ENCODE peak calls at places on chromosomes 12 and 14, in seven cellular contexts. One of them, this sample, is unnamed. For H3K27me3, the result is how much of the 10 kb centered on the place peaks cover.

GRCh38 chr14:24360281-24360680 is 7.7 kb upstream of the NFATC4 start:
- DNase-seq in trophoblast cell: peak
- DNase-seq in left lung: no peak
- DNase-seq in heart left ventricle: no peak
- DNase-seq in uterus: no peak
- DNase-seq in body of pancreas: no peak
- DNase-seq in pancreas: no peak
- DNase-seq in this sample: no peak

GRCh38 chr12:113862570-113863454 is 103.3 kb downstream of the RBM19 start:
- DNase-seq in trophoblast cell: no peak
- DNase-seq in left lung: no peak
- DNase-seq in heart left ventricle: peak
- DNase-seq in uterus: no peak
- DNase-seq in body of pancreas: no peak
- DNase-seq in pancreas: no peak
- DNase-seq in this sample: no peak

GRCh38 chr12:67068204-67068731 is 200.9 kb upstream of the CAND1 start:
- DNase-seq in trophoblast cell: peak
- DNase-seq in left lung: no peak
- DNase-seq in heart left ventricle: no peak
- DNase-seq in uterus: peak
- DNase-seq in body of pancreas: no peak
- DNase-seq in pancreas: no peak
- DNase-seq in this sample: no peak

GRCh38 chr12:111328138-111328537 is 40.8 kb downstream of the PHETA1 start:
- DNase-seq in trophoblast cell: no peak
- DNase-seq in left lung: no peak
- DNase-seq in heart left ventricle: no peak
- DNase-seq in uterus: no peak
- DNase-seq in body of pancreas: no peak
- DNase-seq in pancreas: no peak
- DNase-seq in this sample: no peak

GRCh38 chr12:47236109-47236714 is 156.5 kb upstream of the AMIGO2 start:
- DNase-seq in trophoblast cell: peak
- DNase-seq in left lung: no peak
- DNase-seq in heart left ventricle: no peak
- DNase-seq in uterus: peak
- DNase-seq in body of pancreas: no peak
- DNase-seq in pancreas: no peak
- DNase-seq in this sample: no peak

GRCh38 chr14:58243790-58244555 is 670 bp upstream of the PSMA3 start:
- DNase-seq in trophoblast cell: peak
- DNase-seq in left lung: no peak
- DNase-seq in heart left ventricle: no peak
- DNase-seq in uterus: no peak
- DNase-seq in body of pancreas: no peak
- DNase-seq in pancreas: no peak
- DNase-seq in this sample: no peak

GRCh38 chr12:110502449-110502738 is 263 bp downstream of the RAD9B start:
- DNase-seq in trophoblast cell: no peak
- DNase-seq in left lung: no peak
- DNase-seq in heart left ventricle: no peak
- DNase-seq in uterus: no peak
- DNase-seq in body of pancreas: no peak
- DNase-seq in pancreas: no peak
- DNase-seq in this sample: no peak

GRCh38 chr14:37864128-37864527 is 268.7 kb downstream of the TTC6 start:
- DNase-seq in trophoblast cell: no peak
- DNase-seq in left lung: no peak
- DNase-seq in heart left ventricle: no peak
- DNase-seq in uterus: no peak
- DNase-seq in body of pancreas: no peak
- DNase-seq in pancreas: no peak
- DNase-seq in this sample: no peak

GRCh38 chr12:116046039-116046438 is 231.5 kb downstream of the MED13L start:
- DNase-seq in trophoblast cell: no peak
- DNase-seq in left lung: no peak
- DNase-seq in heart left ventricle: no peak
- DNase-seq in uterus: no peak
- DNase-seq in body of pancreas: no peak
- DNase-seq in pancreas: no peak
- DNase-seq in this sample: no peak

GRCh38 chr12:31618228-31619025 is 27.5 kb upstream of the DENND5B start:
- DNase-seq in trophoblast cell: peak
- DNase-seq in left lung: no peak
- DNase-seq in heart left ventricle: no peak
- DNase-seq in uterus: no peak
- DNase-seq in body of pancreas: no peak
- DNase-seq in pancreas: no peak
- DNase-seq in this sample: no peak

GRCh38 chr14:43949410-43949809 is 557.7 kb downstream of the FSCB start:
- DNase-seq in trophoblast cell: no peak
- DNase-seq in left lung: no peak
- DNase-seq in heart left ventricle: no peak
- DNase-seq in uterus: no peak
- DNase-seq in body of pancreas: no peak
- DNase-seq in pancreas: no peak
- DNase-seq in this sample: no peak

GRCh38 chr12:91986084-91986483 is 159.6 kb downstream of the BTG1 start:
- DNase-seq in trophoblast cell: peak
- DNase-seq in left lung: no peak
- DNase-seq in heart left ventricle: no peak
- DNase-seq in uterus: no peak
- DNase-seq in body of pancreas: no peak
- DNase-seq in pancreas: no peak
- DNase-seq in this sample: no peak

GRCh38 chr14:72708708-72709475 is 185.0 kb downstream of the DPF3 start:
- DNase-seq in trophoblast cell: peak
- DNase-seq in left lung: no peak
- DNase-seq in heart left ventricle: no peak
- DNase-seq in uterus: no peak
- DNase-seq in body of pancreas: peak
- DNase-seq in pancreas: no peak
- DNase-seq in this sample: no peak

GRCh38 chr12:104951759-104952509 is 6.2 kb downstream of the SLC41A2 start:
- DNase-seq in trophoblast cell: no peak
- DNase-seq in left lung: no peak
- DNase-seq in heart left ventricle: no peak
- DNase-seq in uterus: no peak
- DNase-seq in body of pancreas: no peak
- DNase-seq in pancreas: no peak
- DNase-seq in this sample: no peak

GRCh38 chr12:104462931-104463339 is 6.2 kb downstream of the CHST11 start:
- DNase-seq in trophoblast cell: peak
- DNase-seq in left lung: no peak
- DNase-seq in heart left ventricle: no peak
- DNase-seq in uterus: no peak
- DNase-seq in body of pancreas: no peak
- DNase-seq in pancreas: no peak
- DNase-seq in this sample: no peak

GRCh38 chr12:29858270-29858786 is 74.6 kb upstream of the TMTC1 start:
- DNase-seq in trophoblast cell: no peak
- DNase-seq in left lung: no peak
- DNase-seq in heart left ventricle: no peak
- DNase-seq in uterus: no peak
- DNase-seq in body of pancreas: no peak
- DNase-seq in pancreas: no peak
- DNase-seq in this sample: no peak

DNA sequence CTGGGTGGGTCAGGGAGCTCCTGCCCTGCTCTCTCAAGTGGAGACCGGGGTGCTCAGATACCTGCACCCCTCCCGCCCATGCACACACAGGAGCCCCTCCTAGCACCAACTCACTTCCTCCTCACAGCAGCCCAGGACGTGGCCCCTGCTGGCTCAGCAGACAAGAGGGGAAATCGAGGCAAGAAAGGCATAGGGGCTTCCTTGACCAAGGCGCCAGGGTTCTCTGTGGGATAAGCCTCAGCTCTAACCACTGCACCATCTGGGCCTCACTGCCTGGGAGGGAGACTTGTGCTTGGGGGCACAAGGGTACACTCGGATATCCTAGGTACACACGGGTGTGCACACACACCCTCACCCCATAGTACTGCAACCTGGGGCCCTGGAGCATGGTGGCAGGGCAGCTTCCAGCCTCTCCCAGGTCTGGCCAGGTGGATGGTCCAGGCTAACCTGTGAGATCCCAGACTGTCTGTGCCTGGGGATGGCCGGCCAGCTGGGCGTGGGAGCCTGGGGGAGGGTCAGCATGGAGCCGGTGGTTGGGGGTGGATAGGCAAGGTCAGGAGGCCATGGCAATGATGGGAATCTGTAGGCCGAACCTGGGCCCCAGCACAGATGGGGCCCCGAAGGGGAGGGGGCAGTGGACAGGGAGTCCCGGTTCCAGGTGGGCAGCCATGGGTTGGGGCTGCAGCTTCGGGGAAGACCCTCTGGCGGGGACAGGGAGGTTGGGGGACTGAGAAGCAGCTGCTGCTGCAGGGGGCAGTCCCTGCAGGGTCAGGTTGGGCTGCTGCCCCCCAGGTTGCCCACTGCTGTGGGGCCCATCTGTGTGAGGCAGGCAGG is 312.4 kb downstream of the TMEM121 start:
- DNase-seq in trophoblast cell: no peak
- DNase-seq in left lung: no peak
- DNase-seq in heart left ventricle: no peak
- DNase-seq in uterus: no peak
- DNase-seq in body of pancreas: no peak
- DNase-seq in pancreas: no peak
- DNase-seq in this sample: peak
- H3K27me3 ChIP-seq in trophoblast cell: under half
- H3K27me3 ChIP-seq in left lung: under half
- H3K27me3 ChIP-seq in heart left ventricle: under half
- H3K27me3 ChIP-seq in uterus: under half
- H3K27me3 ChIP-seq in body of pancreas: under half
- H3K27me3 ChIP-seq in pancreas: under half
- H3K27me3 ChIP-seq in this sample: under half

GRCh38 chr14:77009014-77009413 is 19.5 kb downstream of the IRF2BPL start:
- DNase-seq in trophoblast cell: peak
- DNase-seq in left lung: no peak
- DNase-seq in heart left ventricle: no peak
- DNase-seq in uterus: no peak
- DNase-seq in body of pancreas: no peak
- DNase-seq in pancreas: no peak
- DNase-seq in this sample: no peak
- H3K27ac ChIP-seq in trophoblast cell: no peak
- H3K27ac ChIP-seq in left lung: peak
- H3K27ac ChIP-seq in heart left ventricle: no peak
- H3K27ac ChIP-seq in uterus: no peak
- H3K27ac ChIP-seq in body of pancreas: peak
- H3K27ac ChIP-seq in pancreas: peak
- H3K27ac ChIP-seq in this sample: peak

DNA sequence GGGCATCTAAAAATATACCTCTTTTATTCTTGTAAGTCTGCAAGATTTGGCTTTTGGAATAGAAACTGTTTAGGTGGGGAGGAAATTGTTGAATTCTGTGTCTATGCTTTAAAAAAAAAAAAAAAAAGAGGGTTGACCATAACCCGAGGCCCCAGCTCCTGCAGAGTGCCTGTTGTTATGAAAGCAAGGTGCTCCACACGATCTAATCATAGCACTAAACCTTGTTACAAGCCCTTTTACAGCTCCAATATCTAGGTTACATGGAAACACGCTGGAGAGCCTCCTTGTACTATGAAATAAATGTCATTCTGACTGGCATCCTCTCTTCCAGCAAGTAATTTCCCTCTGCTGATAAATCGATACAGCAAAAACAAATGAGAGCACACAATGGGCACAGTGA is 303.1 kb upstream of the SOX5 start:
- DNase-seq in trophoblast cell: no peak
- DNase-seq in left lung: no peak
- DNase-seq in heart left ventricle: no peak
- DNase-seq in uterus: no peak
- DNase-seq in body of pancreas: no peak
- DNase-seq in pancreas: no peak
- DNase-seq in this sample: no peak
- H3K4me3 ChIP-seq in trophoblast cell: no peak
- H3K4me3 ChIP-seq in left lung: no peak
- H3K4me3 ChIP-seq in heart left ventricle: no peak
- H3K4me3 ChIP-seq in uterus: no peak
- H3K4me3 ChIP-seq in body of pancreas: no peak
- H3K4me3 ChIP-seq in pancreas: no peak
- H3K4me3 ChIP-seq in this sample: no peak

GRCh38 chr12:54206807-54207206 is 18.0 kb upstream of the SMUG1 start:
- DNase-seq in trophoblast cell: no peak
- DNase-seq in left lung: no peak
- DNase-seq in heart left ventricle: no peak
- DNase-seq in uterus: no peak
- DNase-seq in body of pancreas: no peak
- DNase-seq in pancreas: no peak
- DNase-seq in this sample: no peak
- H3K27me3 ChIP-seq in trophoblast cell: under half
- H3K27me3 ChIP-seq in left lung: half or more
- H3K27me3 ChIP-seq in heart left ventricle: under half
- H3K27me3 ChIP-seq in uterus: under half
- H3K27me3 ChIP-seq in body of pancreas: under half
- H3K27me3 ChIP-seq in pancreas: under half
- H3K27me3 ChIP-seq in this sample: under half

DNA sequence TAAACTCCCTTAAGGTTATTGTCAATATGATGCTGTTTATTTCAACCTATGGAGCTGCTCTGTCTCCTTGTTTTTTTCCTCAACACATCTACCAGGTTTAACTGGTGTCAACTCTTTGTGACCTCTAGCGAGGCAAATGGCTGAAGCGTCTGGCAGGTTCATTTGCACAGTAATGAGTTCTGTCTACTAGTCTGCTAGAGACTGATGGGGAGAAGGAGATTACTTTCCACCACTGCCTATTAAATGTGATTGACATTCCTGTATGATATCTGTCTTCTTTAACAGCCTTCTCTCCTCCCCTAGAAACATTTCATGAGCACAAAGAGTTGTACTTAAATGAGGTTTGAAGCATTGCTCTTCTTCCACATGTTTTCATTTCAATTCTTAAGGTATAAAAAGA is 253.7 kb downstream of the SLC6A15 start:
- DNase-seq in trophoblast cell: no peak
- DNase-seq in left lung: no peak
- DNase-seq in heart left ventricle: no peak
- DNase-seq in uterus: no peak
- DNase-seq in body of pancreas: no peak
- DNase-seq in pancreas: no peak
- DNase-seq in this sample: no peak
- H3K27ac ChIP-seq in trophoblast cell: no peak
- H3K27ac ChIP-seq in left lung: no peak
- H3K27ac ChIP-seq in heart left ventricle: no peak
- H3K27ac ChIP-seq in uterus: no peak
- H3K27ac ChIP-seq in body of pancreas: no peak
- H3K27ac ChIP-seq in pancreas: no peak
- H3K27ac ChIP-seq in this sample: no peak

GRCh38 chr12:79635676-79636075 is 55.1 kb downstream of the PAWR start:
- DNase-seq in trophoblast cell: peak
- DNase-seq in left lung: no peak
- DNase-seq in heart left ventricle: no peak
- DNase-seq in uterus: no peak
- DNase-seq in body of pancreas: no peak
- DNase-seq in pancreas: no peak
- DNase-seq in this sample: no peak
- H3K4me3 ChIP-seq in trophoblast cell: no peak
- H3K4me3 ChIP-seq in left lung: no peak
- H3K4me3 ChIP-seq in heart left ventricle: no peak
- H3K4me3 ChIP-seq in uterus: no peak
- H3K4me3 ChIP-seq in body of pancreas: no peak
- H3K4me3 ChIP-seq in pancreas: no peak
- H3K4me3 ChIP-seq in this sample: no peak

This sample was measured in RWPE2.